ENCODE peak calls at places on chromosomes 1 and 21, in eight cellular contexts. K is testis, Q is PC-9, H is AML-193, T is AG09309, N is renal cortical epithelial cell, E is HT1080, B is prostate gland. Z is an unnamed sample.

GRCh38 chr21:32702702-32703101 is 25.1 kb downstream of the SYNJ1 start:
- DNase-seq in K (no peak), Q (no peak), H (no peak), T (peak), N (no peak), E (peak), B (no peak), Z (peak)

GRCh38 chr1:161771166-161771565 is 5.0 kb downstream of the ATF6 start:
- DNase-seq in K (no peak), Q (no peak), H (no peak), T (no peak), N (no peak), E (no peak), B (no peak), Z (no peak)

GRCh38 chr1:85838238-85838637 is 130.0 kb upstream of the ZNHIT6 start:
- DNase-seq in K (no peak), Q (no peak), H (no peak), T (no peak), N (no peak), E (no peak), B (no peak), Z (no peak)

GRCh38 chr1:6275826-6276764 is 15.2 kb upstream of the GPR153 start:
- DNase-seq in K (peak), Q (no peak), H (no peak), T (peak), N (peak), E (no peak), B (no peak), Z (no peak)

GRCh38 chr21:45048968-45049367 is 25.4 kb upstream of the ADARB1 start:
- DNase-seq in K (no peak), Q (no peak), H (no peak), T (no peak), N (no peak), E (no peak), B (no peak), Z (no peak)

GRCh38 chr1:28792644-28793121 is 19.3 kb upstream of the OPRD1 start:
- DNase-seq in K (no peak), Q (no peak), H (no peak), T (no peak), N (no peak), E (no peak), B (no peak), Z (no peak)

GRCh38 chr1:31397360-31398095 is 15.5 kb upstream of the SERINC2 start:
- DNase-seq in K (no peak), Q (no peak), H (no peak), T (no peak), N (no peak), E (peak), B (no peak), Z (peak)

GRCh38 chr1:196148367-196148970 is 459.8 kb downstream of the KCNT2 start:
- DNase-seq in K (no peak), Q (no peak), H (peak), T (peak), N (peak), E (peak), B (no peak), Z (peak)

GRCh38 chr1:107897428-107898339 is 67.3 kb downstream of the VAV3 start:
- DNase-seq in K (no peak), Q (no peak), H (no peak), T (no peak), N (no peak), E (no peak), B (no peak), Z (no peak)

GRCh38 chr1:103547840-103548239 is 22.3 kb downstream of the RNPC3 start:
- DNase-seq in K (no peak), Q (no peak), H (no peak), T (no peak), N (no peak), E (no peak), B (no peak), Z (no peak)

GRCh38 chr1:181397841-181398240 is 85.5 kb upstream of the CACNA1E start:
- DNase-seq in K (no peak), Q (no peak), H (no peak), T (no peak), N (no peak), E (no peak), B (no peak), Z (no peak)

GRCh38 chr1:36942093-36942492 is 92.2 kb downstream of the GRIK3 start:
- DNase-seq in K (no peak), Q (no peak), H (no peak), T (no peak), N (no peak), E (no peak), B (no peak), Z (no peak)

GRCh38 chr1:227004796-227005195 is 64.7 kb downstream of the COQ8A start:
- DNase-seq in K (no peak), Q (no peak), H (no peak), T (no peak), N (no peak), E (no peak), B (no peak), Z (no peak)

GRCh38 chr1:23525558-23526174 is 5.4 kb downstream of the E2F2 start:
- DNase-seq in K (no peak), Q (no peak), H (no peak), T (no peak), N (no peak), E (no peak), B (no peak), Z (no peak)

GRCh38 chr1:28112388-28113311 is 24.2 kb upstream of the EYA3 start:
- DNase-seq in K (peak), Q (peak), H (peak), T (no peak), N (peak), E (peak), B (no peak), Z (peak)

GRCh38 chr1:16236091-16236494 is 890 bp downstream of the CPLANE2 start:
- DNase-seq in K (peak), Q (peak), H (peak), T (no peak), N (peak), E (peak), B (peak), Z (no peak)

GRCh38 chr1:10795305-10796021 is 983 bp downstream of the CASZ1 start:
- DNase-seq in K (no peak), Q (peak), H (no peak), T (no peak), N (no peak), E (no peak), B (peak), Z (no peak)

GRCh38 chr1:3234956-3235355 is 166.0 kb downstream of the PRDM16 start:
- DNase-seq in K (no peak), Q (no peak), H (no peak), T (no peak), N (no peak), E (no peak), B (no peak), Z (no peak)

GRCh38 chr1:68361511-68361910 is 88.2 kb downstream of the RPE65 start:
- DNase-seq in K (no peak), Q (no peak), H (no peak), T (no peak), N (no peak), E (no peak), B (no peak), Z (no peak)

GRCh38 chr1:228497206-228497605 is 10.0 kb downstream of the RNF187 start:
- DNase-seq in K (no peak), Q (no peak), H (no peak), T (no peak), N (no peak), E (no peak), B (no peak), Z (no peak)

GRCh38 chr1:112882271-112882744 is 73.7 kb downstream of the SLC16A1 start:
- DNase-seq in K (no peak), Q (no peak), H (no peak), T (no peak), N (no peak), E (no peak), B (no peak), Z (no peak)

GRCh38 chr21:19458295-19458694 is 1054.7 kb upstream of the TMPRSS15 start:
- DNase-seq in K (no peak), Q (no peak), H (no peak), T (no peak), N (no peak), E (no peak), B (no peak), Z (no peak)

GRCh38 chr1:80542231-80542630 is 1258.5 kb upstream of the ADGRL2 start:
- DNase-seq in K (no peak), Q (no peak), H (no peak), T (no peak), N (no peak), E (peak), B (no peak), Z (peak)

GRCh38 chr1:205291577-205291976 is 30.0 kb downstream of the NUAK2 start:
- DNase-seq in K (no peak), Q (no peak), H (no peak), T (no peak), N (no peak), E (no peak), B (no peak), Z (no peak)

GRCh38 chr1:67313934-67314671 is 6.4 kb downstream of the IL12RB2 start:
- DNase-seq in K (no peak), Q (no peak), H (no peak), T (no peak), N (no peak), E (no peak), B (no peak), Z (no peak)

GRCh38 chr1:198660341-198661056 is 21.7 kb downstream of the PTPRC start:
- DNase-seq in K (no peak), Q (no peak), H (no peak), T (no peak), N (no peak), E (no peak), B (no peak), Z (no peak)

GRCh38 chr1:221188531-221188930 is 309.3 kb downstream of the HLX start:
- DNase-seq in K (no peak), Q (no peak), H (peak), T (peak), N (peak), E (no peak), B (no peak), Z (no peak)

GRCh38 chr1:244163861-244164562 is 112.9 kb downstream of the ZBTB18 start:
- DNase-seq in K (no peak), Q (peak), H (no peak), T (peak), N (peak), E (peak), B (no peak), Z (peak)

GRCh38 chr1:165851034-165851658 is 23.7 kb downstream of the UCK2 start:
- DNase-seq in K (no peak), Q (peak), H (peak), T (no peak), N (peak), E (peak), B (no peak), Z (peak)

GRCh38 chr1:152071123-152071522 is 17.7 kb downstream of the TCHHL1 start:
- DNase-seq in K (no peak), Q (no peak), H (no peak), T (no peak), N (no peak), E (no peak), B (no peak), Z (no peak)

GRCh38 chr1:14715771-14716170 is 117.3 kb downstream of the KAZN start:
- DNase-seq in K (no peak), Q (no peak), H (no peak), T (no peak), N (no peak), E (no peak), B (no peak), Z (no peak)

GRCh38 chr1:91866425-91866824 is 19.5 kb downstream of the TGFBR3 start:
- DNase-seq in K (no peak), Q (no peak), H (no peak), T (no peak), N (no peak), E (no peak), B (no peak), Z (no peak)

GRCh38 chr1:204773246-204773645 is 87.7 kb upstream of the LRRN2 start:
- DNase-seq in K (no peak), Q (no peak), H (no peak), T (no peak), N (no peak), E (no peak), B (no peak), Z (peak)

GRCh38 chr1:13538832-13539231 is 25.0 kb upstream of the LRRC38 start:
- DNase-seq in K (no peak), Q (no peak), H (no peak), T (no peak), N (no peak), E (no peak), B (no peak), Z (no peak)

GRCh38 chr1:202122639-202123335 is at the start of gene GPR37L1:
- DNase-seq in K (peak), Q (peak), H (no peak), T (no peak), N (peak), E (no peak), B (no peak), Z (peak)

Z was measured in trophoblast cell.